ENCODE peak calls at places on chromosomes 12 and 14, in eight cellular contexts. One of them, this sample, is unnamed.
A peak's percentile ranks its signal among the peaks of the same experiment; 100 is the strongest.

GRCh38 chr14:106792543-106792942 is 1266.2 kb downstream of the TMEM121 start:
- DNase-seq in heart right ventricle: no peak
- DNase-seq in astrocyte of the spinal cord: no peak
- DNase-seq in tibial artery: no peak
- DNase-seq in A549: no peak
- DNase-seq in lower lobe of right lung: no peak
- DNase-seq in psoas muscle: no peak
- DNase-seq in fibroblast of lung: no peak
- DNase-seq in this sample: no peak

GRCh38 chr12:111069886-111070285 is 149.5 kb upstream of the MYL2 start:
- DNase-seq in A549: no peak
- DNase-seq in heart right ventricle: no peak
- DNase-seq in fibroblast of lung: no peak
- DNase-seq in psoas muscle: no peak
- DNase-seq in astrocyte of the spinal cord: no peak
- DNase-seq in lower lobe of right lung: no peak
- DNase-seq in tibial artery: no peak
- DNase-seq in this sample: no peak

GRCh38 chr12:120738252-120739030 is 12.8 kb downstream of the ACADS start:
- DNase-seq in fibroblast of lung: no peak
- DNase-seq in heart right ventricle: no peak
- DNase-seq in tibial artery: no peak
- DNase-seq in astrocyte of the spinal cord: no peak
- DNase-seq in A549: no peak
- DNase-seq in lower lobe of right lung: no peak
- DNase-seq in psoas muscle: peak; percentile 65
- DNase-seq in this sample: no peak

GRCh38 chr14:22524105-22524783 is 64.8 kb downstream of the DAD1 start:
- DNase-seq in psoas muscle: no peak
- DNase-seq in tibial artery: no peak
- DNase-seq in lower lobe of right lung: no peak
- DNase-seq in astrocyte of the spinal cord: no peak
- DNase-seq in A549: no peak
- DNase-seq in fibroblast of lung: no peak
- DNase-seq in heart right ventricle: no peak
- DNase-seq in this sample: no peak

GRCh38 chr12:62135553-62136200 is 124.5 kb upstream of the USP15 start:
- DNase-seq in psoas muscle: no peak
- DNase-seq in tibial artery: no peak
- DNase-seq in fibroblast of lung: no peak
- DNase-seq in astrocyte of the spinal cord: no peak
- DNase-seq in lower lobe of right lung: no peak
- DNase-seq in A549: no peak
- DNase-seq in heart right ventricle: no peak
- DNase-seq in this sample: no peak

GRCh38 chr12:27843714-27844245 is 63.7 kb upstream of the MANSC4 start:
- DNase-seq in fibroblast of lung: peak; percentile 94
- DNase-seq in heart right ventricle: no peak
- DNase-seq in tibial artery: no peak
- DNase-seq in lower lobe of right lung: no peak
- DNase-seq in A549: no peak
- DNase-seq in astrocyte of the spinal cord: peak; percentile 38
- DNase-seq in psoas muscle: no peak
- DNase-seq in this sample: peak; percentile 95

GRCh38 chr14:104714681-104715080 is 9.3 kb upstream of the ADSS1 start:
- DNase-seq in fibroblast of lung: no peak
- DNase-seq in astrocyte of the spinal cord: no peak
- DNase-seq in lower lobe of right lung: no peak
- DNase-seq in A549: no peak
- DNase-seq in tibial artery: no peak
- DNase-seq in heart right ventricle: no peak
- DNase-seq in psoas muscle: no peak
- DNase-seq in this sample: no peak

GRCh38 chr12:118439068-118439467 is 62.7 kb downstream of the SUDS3 start:
- DNase-seq in astrocyte of the spinal cord: no peak
- DNase-seq in psoas muscle: no peak
- DNase-seq in fibroblast of lung: no peak
- DNase-seq in heart right ventricle: no peak
- DNase-seq in tibial artery: no peak
- DNase-seq in lower lobe of right lung: no peak
- DNase-seq in A549: no peak
- DNase-seq in this sample: no peak

GRCh38 chr14:55556929-55557623 is 22.9 kb upstream of the KTN1 start:
- DNase-seq in psoas muscle: peak; percentile 93
- DNase-seq in lower lobe of right lung: peak; percentile 86
- DNase-seq in heart right ventricle: peak; percentile 83
- DNase-seq in tibial artery: peak; percentile 78
- DNase-seq in fibroblast of lung: peak; percentile 96
- DNase-seq in A549: no peak
- DNase-seq in astrocyte of the spinal cord: peak; percentile 91
- DNase-seq in this sample: peak; percentile 77

GRCh38 chr12:131983554-131983953 is 33.8 kb downstream of the EP400 start:
- DNase-seq in A549: no peak
- DNase-seq in tibial artery: no peak
- DNase-seq in lower lobe of right lung: no peak
- DNase-seq in fibroblast of lung: no peak
- DNase-seq in psoas muscle: no peak
- DNase-seq in heart right ventricle: no peak
- DNase-seq in astrocyte of the spinal cord: no peak
- DNase-seq in this sample: no peak

GRCh38 chr14:75452900-75453816 is 25.3 kb downstream of the JDP2 start:
- DNase-seq in heart right ventricle: peak; percentile 39
- DNase-seq in lower lobe of right lung: peak; percentile 71
- DNase-seq in A549: peak; percentile 56
- DNase-seq in tibial artery: peak; percentile 92
- DNase-seq in astrocyte of the spinal cord: peak; percentile 75
- DNase-seq in fibroblast of lung: peak; percentile 80
- DNase-seq in psoas muscle: peak; percentile 84
- DNase-seq in this sample: peak; percentile 97

GRCh38 chr12:52879394-52880351 is 25.2 kb downstream of the KRT8 start:
- DNase-seq in fibroblast of lung: peak; percentile 78
- DNase-seq in A549: peak; percentile 82
- DNase-seq in lower lobe of right lung: peak; percentile 80
- DNase-seq in psoas muscle: peak; percentile 79
- DNase-seq in astrocyte of the spinal cord: peak; percentile 87
- DNase-seq in tibial artery: peak; percentile 86
- DNase-seq in heart right ventricle: peak; percentile 89
- DNase-seq in this sample: peak; percentile 89

GRCh38 chr14:104510794-104511611 is 68.6 kb upstream of the C14orf180 start:
- DNase-seq in astrocyte of the spinal cord: no peak
- DNase-seq in heart right ventricle: peak; percentile 48
- DNase-seq in psoas muscle: peak; percentile 69
- DNase-seq in fibroblast of lung: no peak
- DNase-seq in tibial artery: no peak
- DNase-seq in lower lobe of right lung: no peak
- DNase-seq in A549: no peak
- DNase-seq in this sample: no peak

GRCh38 chr14:95300697-95301526 is 18.8 kb downstream of the CLMN start:
- DNase-seq in fibroblast of lung: no peak
- DNase-seq in lower lobe of right lung: no peak
- DNase-seq in psoas muscle: no peak
- DNase-seq in heart right ventricle: no peak
- DNase-seq in tibial artery: no peak
- DNase-seq in astrocyte of the spinal cord: no peak
- DNase-seq in A549: no peak
- DNase-seq in this sample: no peak

DNA sequence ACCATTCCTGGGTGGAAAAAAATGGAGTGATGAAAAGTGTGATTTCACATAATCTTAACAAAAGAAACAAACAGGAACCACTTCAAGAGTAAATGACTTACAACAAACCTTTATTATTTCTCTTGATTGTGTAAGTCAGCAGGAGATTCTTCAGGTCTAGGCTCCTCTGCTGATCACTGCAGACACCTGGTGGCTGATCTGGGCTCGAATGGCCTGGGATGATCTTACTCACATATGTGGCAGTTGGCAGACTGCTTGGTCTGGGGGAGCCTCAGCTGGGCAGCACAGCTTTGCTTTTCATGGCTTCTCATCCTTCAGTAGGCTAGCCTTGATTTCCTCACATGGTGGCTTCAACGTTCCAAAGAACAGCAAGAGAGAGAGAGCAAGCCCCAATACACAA is 215.4 kb upstream of the PRICKLE1 start:
- DNase-seq in A549: no peak
- DNase-seq in tibial artery: no peak
- DNase-seq in psoas muscle: no peak
- DNase-seq in lower lobe of right lung: no peak
- DNase-seq in heart right ventricle: no peak
- DNase-seq in fibroblast of lung: no peak
- DNase-seq in astrocyte of the spinal cord: no peak
- DNase-seq in this sample: no peak
- TF ChIP-seq CTCF in A549: no peak
- TF ChIP-seq CTCF in tibial artery: no peak
- TF ChIP-seq CTCF in psoas muscle: no peak
- TF ChIP-seq CTCF in lower lobe of right lung: no peak
- TF ChIP-seq CTCF in heart right ventricle: no peak
- TF ChIP-seq CTCF in fibroblast of lung: no peak
- TF ChIP-seq CTCF in astrocyte of the spinal cord: no peak
- TF ChIP-seq CTCF in this sample: no peak

DNA sequence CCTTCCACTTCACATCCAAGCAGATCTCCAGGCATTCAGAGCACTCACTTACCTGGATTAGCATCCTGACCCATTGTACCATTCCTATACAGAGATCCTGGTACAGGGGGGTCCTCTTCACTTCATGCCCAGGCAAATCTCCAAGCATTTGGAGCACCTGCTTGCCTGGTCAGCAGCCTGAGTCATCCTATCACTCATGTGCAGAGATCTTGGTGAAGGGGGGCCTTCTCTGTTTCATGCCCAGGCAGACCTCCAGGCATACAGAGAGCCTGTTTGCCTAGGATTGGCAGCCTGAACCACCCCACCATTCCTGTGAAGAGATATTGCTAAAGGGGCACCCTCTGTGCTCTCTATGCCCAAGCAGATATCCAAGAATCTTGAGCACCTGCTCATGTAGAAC is 111.1 kb upstream of the CCDC175 start:
- DNase-seq in astrocyte of the spinal cord: no peak
- DNase-seq in psoas muscle: no peak
- DNase-seq in heart right ventricle: no peak
- DNase-seq in fibroblast of lung: no peak
- DNase-seq in A549: no peak
- DNase-seq in tibial artery: no peak
- DNase-seq in lower lobe of right lung: no peak
- DNase-seq in this sample: no peak
- H3K4me3 ChIP-seq in astrocyte of the spinal cord: no peak overlapping the region
- H3K4me3 ChIP-seq in psoas muscle: no peak overlapping the region
- H3K4me3 ChIP-seq in heart right ventricle: no peak overlapping the region
- H3K4me3 ChIP-seq in fibroblast of lung: no peak overlapping the region
- H3K4me3 ChIP-seq in A549: no peak overlapping the region
- H3K4me3 ChIP-seq in tibial artery: no peak overlapping the region
- H3K4me3 ChIP-seq in lower lobe of right lung: no peak overlapping the region
- H3K4me3 ChIP-seq in this sample: no peak overlapping the region

DNA sequence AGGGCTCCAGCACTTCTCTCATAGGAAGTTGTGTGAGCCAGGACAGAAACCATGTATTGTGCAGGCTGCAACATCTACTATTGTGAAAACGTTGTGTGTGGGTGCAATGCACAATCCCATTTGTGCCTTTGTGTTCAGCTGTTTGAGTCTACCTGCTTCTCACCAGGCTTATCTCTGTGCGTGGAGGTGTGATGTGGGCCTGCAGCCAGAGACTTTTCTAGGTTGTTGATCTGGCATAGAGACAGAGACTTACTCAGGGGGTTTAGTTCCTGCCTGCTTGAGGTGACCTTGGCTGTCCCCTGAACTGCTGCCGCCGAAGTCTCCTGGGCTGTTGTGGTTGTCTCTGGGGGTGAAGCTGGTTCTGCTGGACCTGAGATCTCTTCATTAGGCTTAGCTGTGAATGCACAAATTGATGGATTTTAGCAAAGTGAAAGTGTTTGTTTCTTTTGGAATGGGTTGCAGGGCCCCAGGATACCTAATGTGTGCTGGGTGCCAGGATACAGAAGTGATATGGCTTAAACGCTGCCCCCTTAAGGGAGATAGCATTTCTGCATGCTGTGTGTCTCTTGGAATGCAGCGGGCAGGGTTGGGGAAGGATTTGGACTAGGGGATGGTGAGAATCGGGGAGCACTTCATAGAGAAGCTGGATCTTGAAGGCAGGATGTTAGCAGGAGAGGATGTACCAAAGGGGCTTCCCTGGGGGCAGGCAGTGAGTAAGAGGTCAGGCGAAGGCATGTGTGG is 2.5 kb downstream of the LACRT start:
- DNase-seq in psoas muscle: no peak
- DNase-seq in heart right ventricle: no peak
- DNase-seq in tibial artery: no peak
- DNase-seq in fibroblast of lung: no peak
- DNase-seq in A549: no peak
- DNase-seq in lower lobe of right lung: no peak
- DNase-seq in astrocyte of the spinal cord: no peak
- DNase-seq in this sample: no peak
- TF ChIP-seq CTCF in psoas muscle: no peak
- TF ChIP-seq CTCF in heart right ventricle: no peak
- TF ChIP-seq CTCF in tibial artery: no peak
- TF ChIP-seq CTCF in fibroblast of lung: no peak
- TF ChIP-seq CTCF in A549: no peak
- TF ChIP-seq CTCF in lower lobe of right lung: no peak
- TF ChIP-seq CTCF in astrocyte of the spinal cord: no peak
- TF ChIP-seq CTCF in this sample: no peak

GRCh38 chr12:14959916-14960315 is 1.5 kb downstream of the ARHGDIB start:
- DNase-seq in psoas muscle: no peak
- DNase-seq in astrocyte of the spinal cord: no peak
- DNase-seq in fibroblast of lung: no peak
- DNase-seq in tibial artery: no peak
- DNase-seq in A549: no peak
- DNase-seq in lower lobe of right lung: no peak
- DNase-seq in heart right ventricle: no peak
- DNase-seq in this sample: no peak

GRCh38 chr12:14958361-14959125 is 2.9 kb downstream of the ARHGDIB start:
- DNase-seq in heart right ventricle: no peak
- DNase-seq in astrocyte of the spinal cord: no peak
- DNase-seq in A549: no peak
- DNase-seq in tibial artery: no peak
- DNase-seq in fibroblast of lung: no peak
- DNase-seq in lower lobe of right lung: no peak
- DNase-seq in psoas muscle: no peak
- DNase-seq in this sample: no peak

GRCh38 chr12:14960548-14961465 is 594 bp downstream of the ARHGDIB start:
- DNase-seq in fibroblast of lung: peak; percentile 60
- DNase-seq in astrocyte of the spinal cord: peak; percentile 32
- DNase-seq in A549: no peak
- DNase-seq in lower lobe of right lung: no peak
- DNase-seq in psoas muscle: peak; percentile 54
- DNase-seq in tibial artery: no peak
- DNase-seq in heart right ventricle: peak; percentile 60
- DNase-seq in this sample: no peak

GRCh38 chr12:14959126-14959440 is 2.3 kb downstream of the ARHGDIB start:
- DNase-seq in psoas muscle: no peak
- DNase-seq in lower lobe of right lung: no peak
- DNase-seq in fibroblast of lung: no peak
- DNase-seq in astrocyte of the spinal cord: no peak
- DNase-seq in heart right ventricle: no peak
- DNase-seq in A549: no peak
- DNase-seq in tibial artery: no peak
- DNase-seq in this sample: no peak

DNA sequence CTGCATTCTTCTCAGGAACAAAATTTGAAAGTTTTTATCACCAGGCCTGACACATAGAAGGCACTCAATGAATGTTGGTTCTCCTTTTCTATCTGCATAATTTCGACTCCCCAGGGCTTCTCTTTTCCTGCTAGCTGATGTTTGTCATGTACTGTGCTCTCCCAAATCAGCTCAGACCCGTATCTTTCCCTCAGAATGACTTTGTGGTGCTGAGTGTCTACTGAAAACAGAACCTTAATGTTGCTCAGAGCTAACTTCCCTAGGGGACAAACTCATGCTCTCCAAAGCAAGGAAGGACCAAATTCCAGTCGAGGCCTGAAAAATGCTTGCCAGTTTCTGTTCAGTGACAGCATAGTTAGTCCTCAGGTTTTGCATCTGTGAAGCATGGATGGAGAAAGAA is 1.9 kb downstream of the ARHGDIB start:
- DNase-seq in lower lobe of right lung: no peak
- DNase-seq in fibroblast of lung: no peak
- DNase-seq in heart right ventricle: no peak
- DNase-seq in tibial artery: no peak
- DNase-seq in psoas muscle: no peak
- DNase-seq in A549: no peak
- DNase-seq in astrocyte of the spinal cord: no peak
- DNase-seq in this sample: no peak
- H3K4me3 ChIP-seq in lower lobe of right lung: peak overlapping the region; percentile 59
- H3K4me3 ChIP-seq in fibroblast of lung: no peak overlapping the region
- H3K4me3 ChIP-seq in heart right ventricle: peak overlapping the region; percentile 73
- H3K4me3 ChIP-seq in tibial artery: peak overlapping the region; percentile 44
- H3K4me3 ChIP-seq in psoas muscle: peak overlapping the region; percentile 63
- H3K4me3 ChIP-seq in A549: no peak overlapping the region
- H3K4me3 ChIP-seq in astrocyte of the spinal cord: no peak overlapping the region
- H3K4me3 ChIP-seq in this sample: no peak overlapping the region

This sample was measured in fibroblast of villous mesenchyme.